ENCODE peak calls at places on chromosomes 1 and 21, in five cellular contexts. L, T, U, P and Z are unnamed samples.

GRCh38 chr1:30876451-30877204 is 31.9 kb downstream of the SDC3 start:
- DNase-seq in L (no peak), T (no peak), U (no peak), P (no peak), Z (no peak)

GRCh38 chr1:202221911-202222909 is 28.6 kb downstream of the LGR6 start:
- DNase-seq in L (no peak), T (no peak), U (no peak), P (no peak), Z (no peak)

GRCh38 chr1:41149570-41149969 is 92.5 kb downstream of the SCMH1 start:
- DNase-seq in L (no peak), T (no peak), U (no peak), P (no peak), Z (no peak)

GRCh38 chr1:51958824-51959223 is 31.7 kb downstream of the RAB3B start:
- DNase-seq in L (no peak), T (no peak), U (no peak), P (no peak), Z (no peak)

GRCh38 chr1:206935491-206936067 is 10.7 kb downstream of the PIGR start:
- DNase-seq in L (peak; percentile 59), T (peak; percentile 69), U (no peak), P (peak; percentile 17), Z (peak; percentile 46)

GRCh38 chr1:173862769-173863223 is 5.0 kb downstream of the GAS5 start:
- DNase-seq in L (no peak), T (no peak), U (no peak), P (no peak), Z (no peak)

GRCh38 chr1:93960641-93961147 is 51.5 kb upstream of the GCLM start:
- DNase-seq in L (no peak), T (no peak), U (no peak), P (no peak), Z (no peak)

GRCh38 chr1:93815738-93816110 is 63.3 kb downstream of the DNTTIP2 start:
- DNase-seq in L (no peak), T (no peak), U (no peak), P (no peak), Z (no peak)

GRCh38 chr1:21217812-21218596 is 41.3 kb upstream of the EIF4G3 start:
- DNase-seq in L (peak; percentile 77), T (peak; percentile 60), U (no peak), P (peak; percentile 9), Z (peak; percentile 56)

GRCh38 chr1:157390646-157391045 is 161.7 kb downstream of the FCRL5 start:
- DNase-seq in L (no peak), T (no peak), U (no peak), P (peak; percentile 83), Z (peak; percentile 70)

GRCh38 chr1:19792237-19793002 is 7.3 kb downstream of the TMCO4 start:
- DNase-seq in L (no peak), T (no peak), U (no peak), P (no peak), Z (no peak)

GRCh38 chr1:38076038-38076437 is 29.4 kb upstream of the POU3F1 start:
- DNase-seq in L (no peak), T (no peak), U (no peak), P (no peak), Z (no peak)

GRCh38 chr1:199282910-199283309 is 644.1 kb downstream of the PTPRC start:
- DNase-seq in L (no peak), T (no peak), U (no peak), P (peak; percentile 64), Z (no peak)

GRCh38 chr21:18950045-18950740 is 546.6 kb upstream of the TMPRSS15 start:
- DNase-seq in L (no peak), T (no peak), U (no peak), P (no peak), Z (no peak)

GRCh38 chr1:63843010-63843409 is 69.2 kb downstream of the ROR1 start:
- DNase-seq in L (no peak), T (no peak), U (no peak), P (no peak), Z (no peak)

GRCh38 chr21:45558044-45558721 is 15.9 kb upstream of the SLC19A1 start:
- DNase-seq in L (no peak), T (no peak), U (no peak), P (no peak), Z (no peak)

GRCh38 chr1:98903261-98903660 is 101.4 kb downstream of the PLPPR5 start:
- DNase-seq in L (no peak), T (no peak), U (no peak), P (peak; percentile 91), Z (peak; percentile 33)

GRCh38 chr21:45199201-45199600 is 88.5 kb downstream of the POFUT2 start:
- DNase-seq in L (no peak), T (no peak), U (no peak), P (no peak), Z (no peak)

GRCh38 chr1:22359427-22359826 is 92.2 kb upstream of the ZBTB40 start:
- DNase-seq in L (no peak), T (no peak), U (no peak), P (no peak), Z (no peak)

GRCh38 chr1:109546311-109547109 is 1.9 kb upstream of the GNAI3 start:
- DNase-seq in L (peak; percentile 94), T (peak; percentile 89), U (peak; percentile 86), P (peak; percentile 83), Z (peak; percentile 91)

GRCh38 chr1:84847253-84848247 is 45.5 kb downstream of the LPAR3 start:
- DNase-seq in L (peak; percentile 77), T (peak; percentile 6), U (peak; percentile 18), P (peak; percentile 87), Z (peak; percentile 84)

GRCh38 chr21:40699366-40699765 is 147.6 kb downstream of the DSCAM start:
- DNase-seq in L (no peak), T (no peak), U (no peak), P (no peak), Z (no peak)

GRCh38 chr1:36710901-36711300 is 228.2 kb upstream of the CSF3R start:
- DNase-seq in L (no peak), T (no peak), U (no peak), P (no peak), Z (no peak)

GRCh38 chr1:18149113-18149641 is 41.6 kb downstream of the IGSF21 start:
- DNase-seq in L (peak; percentile 86), T (no peak), U (no peak), P (no peak), Z (no peak)

GRCh38 chr1:223748773-223749733 is 36.7 kb downstream of the CAPN2 start:
- DNase-seq in L (peak; percentile 88), T (peak; percentile 76), U (no peak), P (peak; percentile 40), Z (peak; percentile 80)